ENCODE peak calls at places on chromosomes 11 and 22, in eight cellular contexts. I is astrocyte of the spinal cord, K is brain microvascular endothelial cell, B is GM12865, M is H9, D is colonic mucosa, Z is right atrium auricular region, Q is stomach. H is an unnamed sample.

GRCh38 chr22:40040927-40041326 is 46.2 kb downstream of the FAM83F start:
- DNase-seq in I (peak; percentile 16), K (peak; percentile 47), B (no peak), M (no peak), D (no peak), Z (no peak), Q (no peak), H (no peak)

GRCh38 chr11:114774599-114775365 is 96.5 kb downstream of the NXPE2 start:
- DNase-seq in I (peak; percentile 51), K (no peak), B (peak; percentile 42), M (peak; percentile 83), D (peak; percentile 56), Z (no peak), Q (peak; percentile 40), H (peak; percentile 43)

GRCh38 chr11:35247428-35247827 is 108.5 kb downstream of the CD44 start:
- DNase-seq in I (no peak), K (no peak), B (no peak), M (no peak), D (no peak), Z (no peak), Q (peak; percentile 36), H (no peak)

GRCh38 chr11:47498149-47498548 is 49.2 kb upstream of the RAPSN start:
- DNase-seq in I (no peak), K (no peak), B (no peak), M (no peak), D (no peak), Z (no peak), Q (no peak), H (no peak)

GRCh38 chr11:93216511-93217121 is 18.8 kb upstream of the SLC36A4 start:
- DNase-seq in I (no peak), K (no peak), B (no peak), M (no peak), D (peak; percentile 32), Z (no peak), Q (peak; percentile 45), H (no peak)

GRCh38 chr11:60917267-60917666 is 3.3 kb downstream of the TMEM109 start:
- DNase-seq in I (no peak), K (no peak), B (no peak), M (no peak), D (no peak), Z (no peak), Q (no peak), H (no peak)

GRCh38 chr22:35352214-35353111 is 28.4 kb upstream of the HMOX1 start:
- DNase-seq in I (no peak), K (no peak), B (peak; percentile 77), M (peak; percentile 74), D (peak; percentile 47), Z (peak; percentile 79), Q (peak; percentile 57), H (peak; percentile 67)

GRCh38 chr22:39995346-39996252 is 845 bp downstream of the FAM83F start:
- DNase-seq in I (no peak), K (no peak), B (no peak), M (peak; percentile 43), D (peak; percentile 38), Z (no peak), Q (peak; percentile 51), H (no peak)

GRCh38 chr22:39943366-39943765 is 16.8 kb upstream of the TMA7B start:
- DNase-seq in I (no peak), K (no peak), B (peak; percentile 32), M (peak; percentile 83), D (no peak), Z (no peak), Q (no peak), H (no peak)

GRCh38 chr11:28457481-28458145 is 349.4 kb downstream of the METTL15 start:
- DNase-seq in I (no peak), K (no peak), B (no peak), M (no peak), D (no peak), Z (no peak), Q (no peak), H (no peak)

GRCh38 chr11:106468091-106468490 is 390.6 kb downstream of the AASDHPPT start:
- DNase-seq in I (peak; percentile 71), K (peak; percentile 81), B (no peak), M (no peak), D (no peak), Z (no peak), Q (no peak), H (no peak)

GRCh38 chr22:27706489-27706888 is 95.1 kb downstream of the MN1 start:
- DNase-seq in I (no peak), K (no peak), B (no peak), M (no peak), D (no peak), Z (no peak), Q (no peak), H (no peak)

GRCh38 chr11:128713595-128713994 is 19.7 kb downstream of the FLI1 start:
- DNase-seq in I (no peak), K (no peak), B (peak; percentile 59), M (no peak), D (no peak), Z (peak; percentile 48), Q (no peak), H (no peak)

GRCh38 chr22:46397951-46398350 is 62.4 kb downstream of the TRMU start:
- DNase-seq in I (no peak), K (no peak), B (no peak), M (no peak), D (no peak), Z (no peak), Q (no peak), H (no peak)

GRCh38 chr11:95668113-95668512 is 121.5 kb downstream of the FAM76B start:
- DNase-seq in I (peak; percentile 20), K (no peak), B (no peak), M (no peak), D (no peak), Z (no peak), Q (no peak), H (no peak)

GRCh38 chr11:13663631-13664071 is 4.8 kb upstream of the FAR1 start:
- DNase-seq in I (peak; percentile 17), K (peak; percentile 44), B (no peak), M (no peak), D (peak; percentile 53), Z (no peak), Q (no peak), H (no peak)

GRCh38 chr11:4830909-4831308 is 9.8 kb downstream of the OR51F2 start:
- DNase-seq in I (no peak), K (no peak), B (no peak), M (no peak), D (no peak), Z (no peak), Q (no peak), H (no peak)

GRCh38 chr11:8389034-8389996 is 125.6 kb upstream of the LMO1 start:
- DNase-seq in I (peak; percentile 37), K (no peak), B (no peak), M (no peak), D (no peak), Z (no peak), Q (peak; percentile 42), H (no peak)

GRCh38 chr11:9493492-9493891 is 32.7 kb downstream of the ZNF143 start:
- DNase-seq in I (no peak), K (no peak), B (no peak), M (no peak), D (no peak), Z (no peak), Q (no peak), H (no peak)

GRCh38 chr11:116840224-116840745 is 2.9 kb upstream of the APOA1 start:
- DNase-seq in I (no peak), K (no peak), B (peak; percentile 35), M (peak; percentile 50), D (no peak), Z (no peak), Q (no peak), H (no peak)
- TF ChIP-seq CTCF in I (peak; percentile 31), K (peak; percentile 53), B (peak; percentile 13), M (peak; percentile 45), D (no peak), Z (no peak), Q (no peak), H (no peak)

GRCh38 chr11:66282468-66283455 is 4.8 kb downstream of the CNIH2 start:
- DNase-seq in I (peak; percentile 94), K (peak; percentile 94), B (peak; percentile 99), M (peak; percentile 99), D (peak; percentile 98), Z (peak; percentile 96), Q (peak; percentile 100), H (peak; percentile 99)
- TF ChIP-seq CTCF in I (peak; percentile 98), K (peak; percentile 96), B (peak; percentile 97), M (peak; percentile 99), D (peak; percentile 95), Z (peak; percentile 98), Q (no peak), H (peak; percentile 97)

DNA sequence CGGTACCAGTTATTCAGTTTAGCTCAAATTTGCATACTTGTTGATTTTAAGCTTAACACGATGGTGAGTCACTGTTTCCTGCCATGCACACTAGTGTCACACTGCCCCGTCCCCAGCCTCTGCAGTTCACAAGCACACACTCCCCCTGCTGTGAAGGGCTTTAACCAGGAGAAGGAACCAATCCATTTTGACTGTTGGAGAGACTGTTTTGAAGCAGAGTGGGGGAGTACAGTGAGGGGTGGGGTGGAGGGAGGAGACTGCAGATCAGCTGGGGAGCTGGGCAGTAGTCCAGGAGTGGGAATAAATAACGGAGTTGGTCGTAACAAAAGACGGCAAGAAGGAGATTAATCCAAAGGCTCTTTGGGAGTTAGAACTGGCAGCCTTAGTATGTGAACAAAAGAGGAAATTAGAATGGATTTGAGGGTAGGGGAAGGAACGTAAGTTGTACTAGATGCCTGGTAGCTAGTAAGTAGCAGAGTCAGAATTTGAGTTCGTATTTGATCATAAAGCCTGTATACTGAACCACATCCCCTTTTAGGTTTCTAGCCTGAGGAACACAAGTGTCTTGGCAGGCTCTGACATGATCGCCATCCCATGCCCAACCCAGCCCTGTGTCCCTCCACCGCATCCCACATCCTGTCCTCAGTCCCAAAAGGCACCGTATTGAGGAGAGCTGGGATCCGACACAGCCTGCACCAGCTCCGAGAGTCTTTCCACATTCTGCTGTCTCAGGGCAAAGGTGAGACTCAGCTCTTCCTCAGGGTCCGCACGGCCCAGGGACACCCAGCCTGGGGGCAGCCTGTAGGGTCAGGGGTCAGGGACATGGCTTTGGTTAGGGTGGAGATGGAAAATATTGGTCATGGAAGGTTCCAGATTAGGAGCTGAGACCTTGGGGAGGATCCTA is 853 bp downstream of the TPP1 start:
- DNase-seq in I (peak; percentile 72), K (peak; percentile 80), B (peak; percentile 48), M (no peak), D (peak; percentile 60), Z (no peak), Q (peak; percentile 49), H (no peak)
- TF ChIP-seq CTCF in I (no peak), K (no peak), B (no peak), M (no peak), D (no peak), Z (no peak), Q (no peak), H (no peak)

DNA sequence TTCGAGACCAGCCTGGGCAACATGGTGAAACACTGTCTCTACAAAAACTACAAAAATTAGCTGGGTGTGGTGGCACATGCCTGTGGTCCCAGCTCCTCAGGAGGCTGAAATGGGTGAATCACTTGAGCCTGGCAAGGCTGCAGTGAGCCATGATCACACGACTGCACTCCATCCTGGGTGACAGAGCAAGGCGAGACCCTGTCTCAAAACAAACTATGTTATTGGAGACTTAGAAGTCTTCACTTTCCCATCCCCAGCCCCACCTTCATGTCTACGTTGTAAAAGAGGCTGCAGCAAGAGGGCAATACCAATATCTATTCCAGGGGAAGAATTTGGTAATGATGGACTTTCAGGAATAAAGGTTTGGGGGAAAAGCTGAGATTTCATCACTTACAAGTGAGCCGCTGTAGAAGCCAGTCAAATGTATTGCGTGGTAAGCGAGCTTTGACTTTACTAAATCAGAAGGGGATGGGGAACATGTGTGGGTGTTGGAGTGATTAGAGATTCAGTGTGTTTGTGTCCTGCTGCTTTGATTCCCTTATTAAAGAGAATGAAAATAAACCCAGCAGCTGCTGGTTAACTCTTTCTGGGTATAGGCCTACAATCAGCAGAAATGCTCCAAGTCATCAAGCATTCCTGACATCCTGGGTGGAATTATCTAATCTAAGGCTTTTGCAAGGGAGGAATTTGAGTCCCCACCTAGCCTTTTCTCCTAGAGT is 53.7 kb downstream of the UBASH3B start:
- DNase-seq in I (peak; percentile 78), K (peak; percentile 84), B (no peak), M (no peak), D (no peak), Z (no peak), Q (no peak), H (no peak)
- TF ChIP-seq CTCF in I (no peak), K (no peak), B (no peak), M (no peak), D (no peak), Z (no peak), Q (no peak), H (no peak)